ENCODE peak calls at places on chromosomes 5 and 9, in eight cellular contexts. Z is stimulated activated naive CD8-positive, alpha-beta T cell treated with anti-CD3 and anti-CD28 coated beads, Interleukin-15, amount 100 ng/mL, for 72 hours; C is activated naive CD4-positive, alpha-beta T cell treated with Interleukin-2 at 50 U/mL for 16 hours; V is mesenchymal stem cell; U is neural crest cell; W is NCI-H146; L is iPS-NIHi11; Q is upper lobe of right lung. N is an unnamed sample.

GRCh38 chr5:6256901-6257300 is 121.4 kb downstream of the MED10 start:
- DNase-seq in Q (no peak), V (no peak), Z (no peak), L (no peak), U (no peak), W (no peak), C (no peak), N (no peak)

GRCh38 chr9:135718616-135719015 is 16.6 kb downstream of the KCNT1 start:
- DNase-seq in Q (peak; percentile 70), W (no peak), L (no peak), Z (no peak), C (no peak), V (no peak), U (no peak), N (no peak)

GRCh38 chr5:34838785-34839714 is at the start of gene TTC23L:
- DNase-seq in C (peak; percentile 90), U (peak; percentile 79), Q (peak; percentile 96), V (peak; percentile 92), Z (peak; percentile 93), L (peak; percentile 97), W (peak; percentile 97), N (peak; percentile 76)

GRCh38 chr5:16889203-16889971 is 46.7 kb downstream of the MYO10 start:
- DNase-seq in W (peak; percentile 52), Z (no peak), L (no peak), V (peak; percentile 81), Q (no peak), U (no peak), C (no peak), N (no peak)

GRCh38 chr5:930853-931252 is 38.2 kb downstream of the TRIP13 start:
- DNase-seq in L (no peak), W (no peak), Q (no peak), Z (no peak), V (no peak), U (no peak), C (no peak), N (no peak)

GRCh38 chr9:136163248-136163850 is 41.6 kb downstream of the LHX3 start:
- DNase-seq in V (no peak), U (no peak), W (no peak), L (no peak), Q (no peak), C (no peak), Z (no peak), N (no peak)

GRCh38 chr5:149141224-149141956 is at the start of gene ABLIM3:
- DNase-seq in C (peak; percentile 75), Z (peak; percentile 76), L (peak; percentile 93), U (peak; percentile 79), V (peak; percentile 70), W (no peak), Q (peak; percentile 88), N (peak; percentile 65)

GRCh38 chr5:172943283-172943841 is 15.9 kb upstream of the RPL26L1 start:
- DNase-seq in Z (no peak), Q (peak; percentile 51), L (peak; percentile 70), U (no peak), W (no peak), V (peak; percentile 95), C (no peak), N (no peak)

GRCh38 chr9:116027511-116027910 is 126.1 kb upstream of the PAPPA start:
- DNase-seq in Z (no peak), L (no peak), C (no peak), V (peak; percentile 73), W (no peak), Q (no peak), U (no peak), N (no peak)

GRCh38 chr5:110751902-110752762 is 13.3 kb downstream of the SLC25A46 start:
- DNase-seq in V (peak; percentile 83), Z (peak; percentile 67), W (no peak), Q (no peak), U (no peak), L (no peak), C (peak; percentile 27), N (peak; percentile 36)